ENCODE peak calls at places on chromosomes 13 and 19, in four cellular contexts. C, Z, U and F are unnamed samples.

GRCh38 chr13:35930665-35931631 is 200.2 kb downstream of the DCLK1 start:
- DNase-seq in U (peak), C (no peak), Z (no peak), F (peak)

GRCh38 chr13:44350775-44351504 is 22.7 kb upstream of the SERP2 start:
- DNase-seq in Z (no peak), C (no peak), U (no peak), F (peak)

GRCh38 chr19:44401108-44401786 is at the start of gene ZNF285:
- DNase-seq in C (peak), U (peak), Z (peak), F (peak)

GRCh38 chr19:4014541-4015491 is 7.3 kb downstream of the PIAS4 start:
- DNase-seq in C (no peak), U (no peak), Z (peak), F (peak)

GRCh38 chr19:48961051-48961649 is 4.0 kb upstream of the FTL start:
- DNase-seq in U (no peak), Z (no peak), C (peak), F (no peak)

GRCh38 chr19:46970815-46971214 is 48.8 kb upstream of the NPAS1 start:
- DNase-seq in Z (no peak), C (no peak), U (no peak), F (no peak)

GRCh38 chr13:73556902-73557301 is 498.1 kb downstream of the KLF5 start:
- DNase-seq in Z (no peak), U (no peak), C (no peak), F (no peak)

GRCh38 chr19:5011476-5012238 is 42.7 kb downstream of the KDM4B start:
- DNase-seq in C (no peak), Z (no peak), U (no peak), F (no peak)

GRCh38 chr19:20470345-20471119 is 95.0 kb downstream of the ZNF737 start:
- DNase-seq in Z (no peak), U (no peak), C (no peak), F (no peak)

GRCh38 chr13:24146961-24147569 is 13.5 kb upstream of the SPATA13 start:
- DNase-seq in Z (no peak), U (no peak), C (no peak), F (no peak)

GRCh38 chr19:28020631-28021315 is 1192.2 kb downstream of the UQCRFS1 start:
- DNase-seq in Z (no peak), U (no peak), C (no peak), F (peak)

GRCh38 chr13:60363288-60363687 is 33.7 kb upstream of the TDRD3 start:
- DNase-seq in U (no peak), C (no peak), Z (no peak), F (no peak)

GRCh38 chr13:48222358-48223015 is 10.5 kb upstream of the ITM2B start:
- DNase-seq in U (no peak), Z (no peak), C (no peak), F (no peak)

GRCh38 chr13:103100795-103101194 is 34.6 kb upstream of the SLC10A2 start:
- DNase-seq in Z (no peak), U (no peak), C (no peak), F (no peak)

GRCh38 chr13:98875146-98875729 is 102.6 kb downstream of the DOCK9 start:
- DNase-seq in C (no peak), U (no peak), Z (no peak), F (peak)

GRCh38 chr13:25911020-25911419 is 140.8 kb downstream of the SHISA2 start:
- DNase-seq in C (no peak), Z (no peak), U (no peak), F (peak)

GRCh38 chr13:68234278-68234677 is 1004.1 kb upstream of the PCDH9 start:
- DNase-seq in U (no peak), C (no peak), Z (no peak), F (peak)

GRCh38 chr19:47197141-47197540 is 33.9 kb downstream of the BBC3 start:
- DNase-seq in C (no peak), Z (no peak), U (no peak), F (no peak)

GRCh38 chr19:1057185-1057857 is 9.6 kb upstream of the ARHGAP45 start:
- DNase-seq in Z (no peak), C (no peak), U (no peak), F (peak)

GRCh38 chr13:27919934-27920676 is at the start of gene PDX1:
- DNase-seq in U (no peak), C (no peak), Z (no peak), F (peak)

GRCh38 chr19:45096700-45097099 is 3.7 kb downstream of the PPP1R37 start:
- DNase-seq in U (no peak), Z (no peak), C (no peak), F (no peak)

GRCh38 chr19:5225486-5226345 is 114.9 kb downstream of the PTPRS start:
- DNase-seq in U (no peak), Z (peak), C (peak), F (peak)

GRCh38 chr13:33556828-33557227 is 261.1 kb upstream of the RFC3 start:
- DNase-seq in U (no peak), C (no peak), Z (no peak), F (no peak)

GRCh38 chr13:90766503-90766902 is 581.0 kb upstream of the MIR17HG start:
- DNase-seq in U (no peak), C (no peak), Z (no peak), F (no peak)

GRCh38 chr13:39847336-39847735 is 191.9 kb downstream of the COG6 start:
- DNase-seq in C (no peak), Z (no peak), U (no peak), F (no peak)

GRCh38 chr19:7210359-7210758 is 83.9 kb downstream of the INSR start:
- DNase-seq in U (no peak), Z (no peak), C (no peak), F (no peak)

GRCh38 chr13:19181621-19182485 is at the start of gene TUBA3C:
- DNase-seq in C (no peak), U (no peak), Z (peak), F (no peak)

GRCh38 chr19:50962245-50962644 is 7.1 kb downstream of the KLK6 start:
- DNase-seq in U (no peak), Z (no peak), C (no peak), F (no peak)

GRCh38 chr19:14072535-14073231 is at the start of gene MISP3:
- DNase-seq in U (no peak), C (no peak), Z (peak), F (peak)

GRCh38 chr13:20306039-20306438 is 73.9 kb upstream of the GJB6 start:
- DNase-seq in C (no peak), Z (no peak), U (no peak), F (no peak)

GRCh38 chr19:10991521-10992081 is 30.8 kb downstream of the SMARCA4 start:
- DNase-seq in C (no peak), U (no peak), Z (no peak), F (no peak)

GRCh38 chr13:32581177-32581786 is 5.0 kb upstream of the PDS5B start:
- DNase-seq in U (no peak), Z (no peak), C (peak), F (peak)

GRCh38 chr13:23899555-23899954 is 2.3 kb upstream of the C1QTNF9B start:
- DNase-seq in U (no peak), C (peak), Z (no peak), F (peak)

GRCh38 chr13:75222031-75222430 is 259.9 kb downstream of the TBC1D4 start:
- DNase-seq in C (no peak), Z (no peak), U (no peak), F (no peak)

GRCh38 chr19:40510526-40511115 is 43.8 kb downstream of the SPTBN4 start:
- DNase-seq in Z (no peak), U (no peak), C (no peak), F (no peak)

GRCh38 chr19:50325310-50326100 is 3.7 kb downstream of the KCNC3 start:
- DNase-seq in C (peak), U (no peak), Z (peak), F (peak)

GRCh38 chr19:17553256-17553655 is 2.2 kb upstream of the COLGALT1 start:
- DNase-seq in C (no peak), U (no peak), Z (no peak), F (peak)
- TF ChIP-seq JUNB in C (no peak), U (no peak), Z (no peak), F (no peak)

DNA sequence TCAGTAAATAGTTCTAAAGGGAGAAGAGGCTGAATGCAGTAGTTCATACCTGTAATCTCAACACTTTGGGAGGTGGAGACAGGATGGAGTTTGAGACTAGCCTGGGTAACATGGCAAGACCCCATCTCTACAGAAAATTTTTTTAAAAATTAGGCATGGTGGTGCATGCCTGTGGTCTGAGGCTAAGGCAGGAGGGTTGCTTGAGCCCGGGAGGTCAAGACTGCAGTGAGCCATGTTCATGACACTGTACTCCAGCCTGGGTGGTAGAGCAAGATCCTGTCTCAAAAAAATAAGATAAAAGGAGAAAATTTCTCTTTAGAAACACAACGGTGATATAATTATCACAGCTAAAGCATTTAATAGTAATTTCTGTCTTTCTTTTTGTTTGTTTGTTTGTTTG is 57.1 kb downstream of the SIPA1L3 start:
- DNase-seq in U (no peak), Z (no peak), C (no peak), F (no peak)
- H2AFZ ChIP-seq in U (no peak), Z (no peak), C (no peak), F (no peak)

DNA sequence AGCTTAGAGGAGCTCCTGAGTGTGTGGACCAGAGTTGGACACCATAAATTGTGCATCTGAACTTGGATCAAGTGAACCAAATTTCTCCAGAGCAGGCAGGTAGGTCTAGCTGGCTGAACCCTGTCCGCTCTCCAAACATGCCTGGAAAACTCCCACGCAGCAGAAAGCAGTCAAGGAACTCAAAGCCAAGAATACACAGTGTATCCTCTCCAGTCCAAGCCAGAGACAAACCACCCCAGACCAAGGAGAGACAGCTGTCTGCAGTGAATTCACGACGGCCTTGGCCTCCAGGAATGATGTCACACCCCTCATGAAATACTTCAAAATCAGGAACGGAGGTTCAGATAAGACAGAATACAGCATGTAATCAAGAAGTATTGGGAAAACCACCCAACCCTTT is 44.0 kb downstream of the COL4A1 start:
- DNase-seq in C (no peak), Z (no peak), U (no peak), F (no peak)
- TF ChIP-seq JUNB in C (no peak), Z (no peak), U (no peak), F (no peak)

GRCh38 chr13:97630725-97631124 is 196.8 kb downstream of the RAP2A start:
- DNase-seq in Z (no peak), U (no peak), C (no peak), F (no peak)
- H2AFZ ChIP-seq in Z (no peak), U (no peak), C (no peak), F (no peak)

GRCh38 chr13:71758823-71759222 is 108.2 kb downstream of the DACH1 start:
- DNase-seq in C (no peak), U (no peak), Z (no peak), F (peak)
- TF ChIP-seq JUNB in C (no peak), U (no peak), Z (no peak), F (no peak)

GRCh38 chr13:92901739-92902138 is 324.9 kb upstream of the GPC6 start:
- DNase-seq in U (no peak), C (no peak), Z (no peak), F (no peak)

GRCh38 chr13:92896842-92897241 is 329.8 kb upstream of the GPC6 start:
- DNase-seq in U (no peak), Z (no peak), C (peak), F (peak)

GRCh38 chr13:92900455-92900854 is 326.2 kb upstream of the GPC6 start:
- DNase-seq in Z (no peak), C (no peak), U (no peak), F (no peak)
- H2AFZ ChIP-seq in Z (no peak), C (no peak), U (no peak), F (peak)

DNA sequence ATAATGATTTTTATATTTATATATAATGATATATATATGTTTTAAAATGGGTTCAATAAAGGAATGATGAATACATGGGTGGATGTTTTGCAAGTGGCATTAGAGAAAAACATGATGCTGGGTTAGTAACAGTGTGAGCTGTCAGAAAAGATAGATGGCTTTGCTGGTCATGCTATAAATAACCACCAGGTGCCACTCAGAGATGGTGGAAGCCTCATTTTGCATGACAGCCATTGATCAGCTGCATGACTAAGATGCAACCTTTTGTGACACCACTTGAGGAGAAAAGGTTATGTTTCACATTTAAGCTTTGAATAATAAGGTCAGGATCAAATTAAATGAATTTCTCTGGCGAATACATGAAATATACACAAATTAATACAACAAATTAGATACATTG is 737.7 kb downstream of the PCDH9 start:
- DNase-seq in U (no peak), Z (peak), C (peak), F (peak)
- TF ChIP-seq JUNB in U (no peak), Z (no peak), C (no peak), F (no peak)